ENCODE peak calls at places on chromosomes 3 and 15, in eight cellular contexts. One of them, this sample, is unnamed.

GRCh38 chr3:139127101-139127500 is 82.4 kb upstream of the PRR23C start:
- DNase-seq in colonic mucosa: no peak
- DNase-seq in esophagus squamous epithelium: no peak
- DNase-seq in neural progenitor cell: no peak
- DNase-seq in adrenal gland: peak
- DNase-seq in lower lobe of right lung: no peak
- DNase-seq in cardiac muscle cell: peak
- DNase-seq in fibroblast of lung: peak
- DNase-seq in this sample: no peak

GRCh38 chr3:127487196-127487595 is 103.3 kb downstream of the TPRA1 start:
- DNase-seq in fibroblast of lung: no peak
- DNase-seq in colonic mucosa: no peak
- DNase-seq in adrenal gland: no peak
- DNase-seq in neural progenitor cell: no peak
- DNase-seq in cardiac muscle cell: no peak
- DNase-seq in lower lobe of right lung: no peak
- DNase-seq in esophagus squamous epithelium: no peak
- DNase-seq in this sample: no peak

GRCh38 chr15:92277776-92278175 is 115.9 kb upstream of the ST8SIA2 start:
- DNase-seq in esophagus squamous epithelium: no peak
- DNase-seq in adrenal gland: peak
- DNase-seq in colonic mucosa: no peak
- DNase-seq in fibroblast of lung: no peak
- DNase-seq in neural progenitor cell: peak
- DNase-seq in lower lobe of right lung: peak
- DNase-seq in cardiac muscle cell: peak
- DNase-seq in this sample: no peak

GRCh38 chr3:73855792-73856191 is 231.1 kb upstream of the PDZRN3 start:
- DNase-seq in cardiac muscle cell: no peak
- DNase-seq in esophagus squamous epithelium: no peak
- DNase-seq in lower lobe of right lung: no peak
- DNase-seq in neural progenitor cell: no peak
- DNase-seq in colonic mucosa: no peak
- DNase-seq in fibroblast of lung: no peak
- DNase-seq in adrenal gland: no peak
- DNase-seq in this sample: no peak

GRCh38 chr15:23395030-23395692 is 40.6 kb downstream of the GOLGA8S start:
- DNase-seq in adrenal gland: no peak
- DNase-seq in fibroblast of lung: no peak
- DNase-seq in cardiac muscle cell: no peak
- DNase-seq in neural progenitor cell: no peak
- DNase-seq in esophagus squamous epithelium: no peak
- DNase-seq in lower lobe of right lung: no peak
- DNase-seq in colonic mucosa: no peak
- DNase-seq in this sample: no peak

GRCh38 chr15:40872791-40873526 is 1.1 kb downstream of the RHOV start:
- DNase-seq in cardiac muscle cell: no peak
- DNase-seq in esophagus squamous epithelium: no peak
- DNase-seq in neural progenitor cell: no peak
- DNase-seq in adrenal gland: no peak
- DNase-seq in lower lobe of right lung: no peak
- DNase-seq in fibroblast of lung: no peak
- DNase-seq in colonic mucosa: no peak
- DNase-seq in this sample: no peak

GRCh38 chr15:36888018-36888992 is 212.0 kb downstream of the MEIS2 start:
- DNase-seq in adrenal gland: peak
- DNase-seq in fibroblast of lung: no peak
- DNase-seq in lower lobe of right lung: no peak
- DNase-seq in neural progenitor cell: peak
- DNase-seq in esophagus squamous epithelium: no peak
- DNase-seq in colonic mucosa: no peak
- DNase-seq in cardiac muscle cell: peak
- DNase-seq in this sample: no peak

GRCh38 chr15:62976301-62976842 is 66.2 kb upstream of the TPM1 start:
- DNase-seq in adrenal gland: no peak
- DNase-seq in cardiac muscle cell: no peak
- DNase-seq in colonic mucosa: no peak
- DNase-seq in esophagus squamous epithelium: no peak
- DNase-seq in lower lobe of right lung: no peak
- DNase-seq in fibroblast of lung: no peak
- DNase-seq in neural progenitor cell: no peak
- DNase-seq in this sample: no peak

GRCh38 chr15:99537344-99537743 is 28.4 kb upstream of the MEF2A start:
- DNase-seq in adrenal gland: no peak
- DNase-seq in fibroblast of lung: no peak
- DNase-seq in colonic mucosa: no peak
- DNase-seq in neural progenitor cell: no peak
- DNase-seq in lower lobe of right lung: no peak
- DNase-seq in esophagus squamous epithelium: no peak
- DNase-seq in cardiac muscle cell: peak
- DNase-seq in this sample: peak

GRCh38 chr15:50808728-50809127 is 43.2 kb upstream of the SPPL2A start:
- DNase-seq in adrenal gland: no peak
- DNase-seq in colonic mucosa: no peak
- DNase-seq in lower lobe of right lung: no peak
- DNase-seq in fibroblast of lung: no peak
- DNase-seq in esophagus squamous epithelium: no peak
- DNase-seq in cardiac muscle cell: no peak
- DNase-seq in neural progenitor cell: no peak
- DNase-seq in this sample: no peak

GRCh38 chr15:70253461-70254156 is 155.9 kb upstream of the TLE3 start:
- DNase-seq in fibroblast of lung: no peak
- DNase-seq in neural progenitor cell: no peak
- DNase-seq in cardiac muscle cell: no peak
- DNase-seq in colonic mucosa: no peak
- DNase-seq in esophagus squamous epithelium: no peak
- DNase-seq in lower lobe of right lung: no peak
- DNase-seq in adrenal gland: no peak
- DNase-seq in this sample: no peak

GRCh38 chr15:45640610-45641009 is 5.8 kb downstream of the SQOR start:
- DNase-seq in cardiac muscle cell: peak
- DNase-seq in lower lobe of right lung: no peak
- DNase-seq in neural progenitor cell: no peak
- DNase-seq in esophagus squamous epithelium: no peak
- DNase-seq in colonic mucosa: no peak
- DNase-seq in fibroblast of lung: peak
- DNase-seq in adrenal gland: no peak
- DNase-seq in this sample: no peak

GRCh38 chr3:112042842-112043280 is 8.3 kb downstream of the TMPRSS7 start:
- DNase-seq in esophagus squamous epithelium: no peak
- DNase-seq in lower lobe of right lung: no peak
- DNase-seq in fibroblast of lung: no peak
- DNase-seq in neural progenitor cell: no peak
- DNase-seq in cardiac muscle cell: no peak
- DNase-seq in adrenal gland: no peak
- DNase-seq in colonic mucosa: peak
- DNase-seq in this sample: no peak

GRCh38 chr15:89714775-89715174 is 24.2 kb downstream of the WDR93 start:
- DNase-seq in lower lobe of right lung: no peak
- DNase-seq in adrenal gland: no peak
- DNase-seq in colonic mucosa: no peak
- DNase-seq in esophagus squamous epithelium: no peak
- DNase-seq in fibroblast of lung: no peak
- DNase-seq in cardiac muscle cell: peak
- DNase-seq in neural progenitor cell: no peak
- DNase-seq in this sample: no peak

GRCh38 chr3:185900228-185900627 is 37.6 kb downstream of the TRA2B start:
- DNase-seq in adrenal gland: peak
- DNase-seq in cardiac muscle cell: peak
- DNase-seq in lower lobe of right lung: no peak
- DNase-seq in neural progenitor cell: no peak
- DNase-seq in esophagus squamous epithelium: no peak
- DNase-seq in fibroblast of lung: peak
- DNase-seq in colonic mucosa: no peak
- DNase-seq in this sample: no peak

DNA sequence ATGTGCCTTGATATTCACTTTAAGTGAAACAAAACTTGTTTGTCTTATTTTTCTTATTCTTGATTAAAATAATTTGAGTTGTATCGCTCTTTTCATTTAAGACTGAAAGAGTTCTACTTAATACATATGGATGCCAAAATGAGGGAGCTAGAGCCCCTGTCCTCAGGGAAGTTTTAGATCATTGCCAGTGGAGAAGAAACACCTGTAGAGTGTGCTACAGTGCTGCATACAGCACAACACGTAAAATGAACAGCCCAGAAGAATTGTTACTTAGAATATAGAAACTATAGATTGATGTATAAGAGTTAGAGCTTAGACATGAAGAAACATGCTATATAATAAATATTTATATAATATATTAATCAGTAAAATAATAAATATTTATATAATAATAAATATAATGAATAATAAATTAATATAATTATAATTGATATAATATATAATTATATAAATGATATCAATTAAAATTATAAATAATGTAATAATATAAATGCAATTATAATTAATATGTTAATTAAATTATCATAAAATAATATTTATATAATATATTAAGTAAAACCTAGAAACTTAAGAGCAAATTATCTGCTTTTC is 1234.7 kb downstream of the ROBO2 start:
- DNase-seq in colonic mucosa: no peak
- DNase-seq in fibroblast of lung: no peak
- DNase-seq in neural progenitor cell: no peak
- DNase-seq in lower lobe of right lung: no peak
- DNase-seq in adrenal gland: no peak
- DNase-seq in esophagus squamous epithelium: no peak
- DNase-seq in cardiac muscle cell: no peak
- DNase-seq in this sample: no peak
- TF ChIP-seq CTCF in colonic mucosa: no peak
- TF ChIP-seq CTCF in fibroblast of lung: no peak
- TF ChIP-seq CTCF in neural progenitor cell: peak
- TF ChIP-seq CTCF in lower lobe of right lung: no peak
- TF ChIP-seq CTCF in adrenal gland: no peak
- TF ChIP-seq CTCF in esophagus squamous epithelium: no peak
- TF ChIP-seq CTCF in cardiac muscle cell: no peak
- TF ChIP-seq CTCF in this sample: no peak

DNA sequence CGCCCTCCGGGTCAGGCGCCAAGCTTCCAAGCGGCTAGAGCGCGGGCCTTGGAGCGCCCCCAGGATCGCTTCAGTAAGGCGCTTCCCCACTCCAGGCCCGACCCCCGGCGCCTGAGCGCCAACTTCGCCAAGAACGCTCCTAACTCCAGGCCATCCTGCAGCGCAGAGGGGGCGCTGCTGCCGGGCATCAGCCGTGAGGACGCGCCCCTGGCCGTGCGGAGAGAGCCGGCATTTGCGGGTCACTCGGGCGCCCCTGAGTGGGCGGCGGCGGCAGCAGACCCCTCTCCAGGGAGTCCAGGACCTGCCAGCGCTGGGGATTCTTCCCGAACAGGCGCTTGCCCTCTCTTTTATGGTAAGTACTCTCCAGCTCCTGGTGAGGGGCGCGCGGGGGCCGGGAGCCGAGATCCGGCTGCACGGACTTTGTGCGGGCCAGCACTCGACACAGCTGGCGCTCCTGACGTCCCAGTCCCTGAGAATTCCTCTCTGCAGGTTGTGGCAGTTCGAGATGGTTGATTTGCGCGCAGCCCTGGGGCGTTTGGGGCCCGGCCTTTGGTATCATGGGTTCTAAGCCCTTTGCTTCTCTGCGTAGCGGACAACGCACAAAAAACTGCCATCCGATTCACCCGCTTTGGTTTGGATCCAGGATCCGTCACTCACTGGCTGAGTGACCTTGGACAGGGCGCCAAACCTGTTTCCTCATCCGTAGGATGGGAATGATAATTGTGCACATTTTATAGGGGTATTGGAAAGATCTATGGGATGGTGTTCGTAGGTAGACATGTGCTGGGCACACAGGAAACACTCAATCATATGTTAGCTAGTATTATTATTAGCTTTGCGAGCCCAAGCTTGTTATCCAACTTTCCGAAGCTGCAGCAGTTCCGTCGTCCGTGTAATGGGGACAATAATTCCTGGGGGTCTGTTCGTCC is 758 bp downstream of the SPSB4 start:
- DNase-seq in colonic mucosa: no peak
- DNase-seq in esophagus squamous epithelium: no peak
- DNase-seq in fibroblast of lung: peak
- DNase-seq in neural progenitor cell: peak
- DNase-seq in cardiac muscle cell: peak
- DNase-seq in adrenal gland: no peak
- DNase-seq in lower lobe of right lung: no peak
- DNase-seq in this sample: no peak
- H3K27ac ChIP-seq in colonic mucosa: no peak
- H3K27ac ChIP-seq in esophagus squamous epithelium: no peak
- H3K27ac ChIP-seq in fibroblast of lung: no peak
- H3K27ac ChIP-seq in neural progenitor cell: no peak
- H3K27ac ChIP-seq in cardiac muscle cell: peak
- H3K27ac ChIP-seq in adrenal gland: no peak
- H3K27ac ChIP-seq in lower lobe of right lung: peak
- H3K27ac ChIP-seq in this sample: no peak

DNA sequence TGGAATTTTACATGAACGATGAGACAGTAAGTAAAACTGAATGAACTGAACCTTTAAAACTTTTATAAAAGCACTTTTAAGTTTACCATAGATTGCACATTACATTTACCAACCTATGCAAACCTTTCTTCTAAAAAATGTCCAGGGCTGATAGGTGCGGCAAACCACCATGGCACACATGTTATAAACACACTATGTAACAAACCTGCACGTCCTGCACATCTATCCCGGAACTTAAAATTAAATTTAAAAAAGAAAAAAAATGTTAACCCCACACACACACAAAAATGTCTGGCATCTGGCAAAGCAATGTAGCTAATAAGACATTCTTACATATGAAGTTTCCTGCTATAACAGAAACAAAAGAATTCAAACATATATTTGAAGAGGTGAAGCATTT is 613 bp downstream of the NRG4 start:
- DNase-seq in fibroblast of lung: peak
- DNase-seq in esophagus squamous epithelium: no peak
- DNase-seq in lower lobe of right lung: no peak
- DNase-seq in colonic mucosa: no peak
- DNase-seq in neural progenitor cell: no peak
- DNase-seq in adrenal gland: no peak
- DNase-seq in cardiac muscle cell: peak
- DNase-seq in this sample: no peak
- H3K4me3 ChIP-seq in fibroblast of lung: peak
- H3K4me3 ChIP-seq in esophagus squamous epithelium: no peak
- H3K4me3 ChIP-seq in lower lobe of right lung: no peak
- H3K4me3 ChIP-seq in colonic mucosa: peak
- H3K4me3 ChIP-seq in neural progenitor cell: no peak
- H3K4me3 ChIP-seq in adrenal gland: no peak
- H3K4me3 ChIP-seq in cardiac muscle cell: no peak
- H3K4me3 ChIP-seq in this sample: no peak

DNA sequence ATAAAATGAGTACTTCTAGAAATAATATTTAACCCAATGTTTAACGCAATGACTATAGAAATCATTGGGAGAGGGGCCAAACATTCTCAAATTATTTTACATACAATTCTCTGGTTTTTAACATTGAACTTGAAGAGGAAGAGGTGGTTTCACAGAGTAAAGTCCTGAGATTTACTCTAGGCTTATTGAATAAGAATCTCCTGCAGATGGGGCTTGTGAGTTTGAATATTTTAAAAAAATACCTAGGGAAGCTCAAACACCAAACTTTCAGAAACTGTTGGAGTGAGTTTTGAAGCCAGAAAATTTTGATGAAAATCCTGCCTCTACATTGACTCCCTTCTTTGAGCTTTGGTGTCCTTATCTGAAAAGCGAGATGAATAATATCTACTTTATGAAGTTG is 906.6 kb downstream of the TUSC7 start:
- DNase-seq in esophagus squamous epithelium: no peak
- DNase-seq in colonic mucosa: no peak
- DNase-seq in fibroblast of lung: no peak
- DNase-seq in adrenal gland: no peak
- DNase-seq in neural progenitor cell: no peak
- DNase-seq in lower lobe of right lung: no peak
- DNase-seq in cardiac muscle cell: no peak
- DNase-seq in this sample: no peak
- TF ChIP-seq CTCF in esophagus squamous epithelium: no peak
- TF ChIP-seq CTCF in colonic mucosa: no peak
- TF ChIP-seq CTCF in fibroblast of lung: no peak
- TF ChIP-seq CTCF in adrenal gland: no peak
- TF ChIP-seq CTCF in neural progenitor cell: no peak
- TF ChIP-seq CTCF in lower lobe of right lung: no peak
- TF ChIP-seq CTCF in cardiac muscle cell: peak
- TF ChIP-seq CTCF in this sample: peak

This sample was measured in dorsolateral prefrontal cortex.